ENCODE peak calls at places on chromosomes 2 and 18, in eight cellular contexts. One of them, this sample, is unnamed. For H3K9me3, the result is how much of the 10 kb centered on the place peaks cover.

GRCh38 chr18:61882296-61883004 is 10.4 kb downstream of the RNF152 start:
- DNase-seq in gastrocnemius medialis: no peak
- DNase-seq in IMR-90: peak
- DNase-seq in naive thymus-derived CD4-positive, alpha-beta T cell: no peak
- DNase-seq in CD4-positive, alpha-beta T cell: no peak
- DNase-seq in mucosa of descending colon: no peak
- DNase-seq in body of pancreas: no peak
- DNase-seq in Panc1: no peak
- DNase-seq in this sample: no peak

GRCh38 chr2:21162615-21162878 is 38.8 kb downstream of the TDRD15 start:
- DNase-seq in gastrocnemius medialis: no peak
- DNase-seq in IMR-90: no peak
- DNase-seq in naive thymus-derived CD4-positive, alpha-beta T cell: no peak
- DNase-seq in CD4-positive, alpha-beta T cell: no peak
- DNase-seq in mucosa of descending colon: no peak
- DNase-seq in body of pancreas: no peak
- DNase-seq in Panc1: no peak
- DNase-seq in this sample: no peak

GRCh38 chr2:73701968-73702665 is 35.0 kb downstream of the TPRKB start:
- DNase-seq in gastrocnemius medialis: no peak
- DNase-seq in IMR-90: no peak
- DNase-seq in naive thymus-derived CD4-positive, alpha-beta T cell: no peak
- DNase-seq in CD4-positive, alpha-beta T cell: no peak
- DNase-seq in mucosa of descending colon: no peak
- DNase-seq in body of pancreas: peak
- DNase-seq in Panc1: no peak
- DNase-seq in this sample: no peak

GRCh38 chr2:193868833-193869232 is 1674.1 kb upstream of the TMEFF2 start:
- DNase-seq in gastrocnemius medialis: no peak
- DNase-seq in IMR-90: no peak
- DNase-seq in naive thymus-derived CD4-positive, alpha-beta T cell: no peak
- DNase-seq in CD4-positive, alpha-beta T cell: no peak
- DNase-seq in mucosa of descending colon: no peak
- DNase-seq in body of pancreas: no peak
- DNase-seq in Panc1: no peak
- DNase-seq in this sample: no peak

GRCh38 chr2:235921508-235922260 is 246.5 kb downstream of the GBX2 start:
- DNase-seq in gastrocnemius medialis: no peak
- DNase-seq in IMR-90: no peak
- DNase-seq in naive thymus-derived CD4-positive, alpha-beta T cell: no peak
- DNase-seq in CD4-positive, alpha-beta T cell: no peak
- DNase-seq in mucosa of descending colon: no peak
- DNase-seq in body of pancreas: no peak
- DNase-seq in Panc1: no peak
- DNase-seq in this sample: no peak

GRCh38 chr2:121099329-121100318 is 185.4 kb downstream of the TFCP2L1 start:
- DNase-seq in gastrocnemius medialis: no peak
- DNase-seq in IMR-90: no peak
- DNase-seq in naive thymus-derived CD4-positive, alpha-beta T cell: no peak
- DNase-seq in CD4-positive, alpha-beta T cell: no peak
- DNase-seq in mucosa of descending colon: peak
- DNase-seq in body of pancreas: peak
- DNase-seq in Panc1: no peak
- DNase-seq in this sample: no peak

GRCh38 chr2:213336253-213336770 is 52.0 kb downstream of the SPAG16 start:
- DNase-seq in gastrocnemius medialis: no peak
- DNase-seq in IMR-90: no peak
- DNase-seq in naive thymus-derived CD4-positive, alpha-beta T cell: no peak
- DNase-seq in CD4-positive, alpha-beta T cell: no peak
- DNase-seq in mucosa of descending colon: no peak
- DNase-seq in body of pancreas: no peak
- DNase-seq in Panc1: no peak
- DNase-seq in this sample: no peak

GRCh38 chr2:57776916-57777315 is 269.7 kb upstream of the VRK2 start:
- DNase-seq in gastrocnemius medialis: no peak
- DNase-seq in IMR-90: no peak
- DNase-seq in naive thymus-derived CD4-positive, alpha-beta T cell: no peak
- DNase-seq in CD4-positive, alpha-beta T cell: no peak
- DNase-seq in mucosa of descending colon: no peak
- DNase-seq in body of pancreas: no peak
- DNase-seq in Panc1: no peak
- DNase-seq in this sample: no peak

GRCh38 chr18:51120809-51121596 is 76.5 kb downstream of the MEX3C start:
- DNase-seq in gastrocnemius medialis: no peak
- DNase-seq in IMR-90: no peak
- DNase-seq in naive thymus-derived CD4-positive, alpha-beta T cell: no peak
- DNase-seq in CD4-positive, alpha-beta T cell: no peak
- DNase-seq in mucosa of descending colon: no peak
- DNase-seq in body of pancreas: no peak
- DNase-seq in Panc1: no peak
- DNase-seq in this sample: no peak

GRCh38 chr2:19349911-19350677 is 8.3 kb downstream of the OSR1 start:
- DNase-seq in gastrocnemius medialis: no peak
- DNase-seq in IMR-90: no peak
- DNase-seq in naive thymus-derived CD4-positive, alpha-beta T cell: peak
- DNase-seq in CD4-positive, alpha-beta T cell: peak
- DNase-seq in mucosa of descending colon: peak
- DNase-seq in body of pancreas: peak
- DNase-seq in Panc1: no peak
- DNase-seq in this sample: peak

GRCh38 chr2:26463252-26464207 is 14.4 kb downstream of the OTOF start:
- DNase-seq in gastrocnemius medialis: no peak
- DNase-seq in IMR-90: no peak
- DNase-seq in naive thymus-derived CD4-positive, alpha-beta T cell: no peak
- DNase-seq in CD4-positive, alpha-beta T cell: no peak
- DNase-seq in mucosa of descending colon: no peak
- DNase-seq in body of pancreas: no peak
- DNase-seq in Panc1: no peak
- DNase-seq in this sample: peak

GRCh38 chr2:88038263-88039105 is 17.1 kb downstream of the KRCC1 start:
- DNase-seq in gastrocnemius medialis: no peak
- DNase-seq in IMR-90: peak
- DNase-seq in naive thymus-derived CD4-positive, alpha-beta T cell: no peak
- DNase-seq in CD4-positive, alpha-beta T cell: no peak
- DNase-seq in mucosa of descending colon: no peak
- DNase-seq in body of pancreas: no peak
- DNase-seq in Panc1: peak
- DNase-seq in this sample: no peak

GRCh38 chr2:181857471-181857870 is 34.1 kb upstream of the ITPRID2 start:
- DNase-seq in gastrocnemius medialis: no peak
- DNase-seq in IMR-90: peak
- DNase-seq in naive thymus-derived CD4-positive, alpha-beta T cell: no peak
- DNase-seq in CD4-positive, alpha-beta T cell: no peak
- DNase-seq in mucosa of descending colon: no peak
- DNase-seq in body of pancreas: no peak
- DNase-seq in Panc1: no peak
- DNase-seq in this sample: no peak

GRCh38 chr2:97005353-97005752 is 19.0 kb upstream of the FAM178B start:
- DNase-seq in gastrocnemius medialis: no peak
- DNase-seq in IMR-90: no peak
- DNase-seq in naive thymus-derived CD4-positive, alpha-beta T cell: no peak
- DNase-seq in CD4-positive, alpha-beta T cell: no peak
- DNase-seq in mucosa of descending colon: no peak
- DNase-seq in body of pancreas: no peak
- DNase-seq in Panc1: no peak
- DNase-seq in this sample: peak

GRCh38 chr2:241064008-241064801 is 37.9 kb downstream of the MTERF4 start:
- DNase-seq in gastrocnemius medialis: no peak
- DNase-seq in IMR-90: no peak
- DNase-seq in naive thymus-derived CD4-positive, alpha-beta T cell: peak
- DNase-seq in CD4-positive, alpha-beta T cell: peak
- DNase-seq in mucosa of descending colon: peak
- DNase-seq in body of pancreas: peak
- DNase-seq in Panc1: no peak
- DNase-seq in this sample: no peak

GRCh38 chr2:228540976-228541375 is 359.5 kb upstream of the SPHKAP start:
- DNase-seq in gastrocnemius medialis: no peak
- DNase-seq in IMR-90: no peak
- DNase-seq in naive thymus-derived CD4-positive, alpha-beta T cell: no peak
- DNase-seq in CD4-positive, alpha-beta T cell: no peak
- DNase-seq in mucosa of descending colon: no peak
- DNase-seq in body of pancreas: no peak
- DNase-seq in Panc1: no peak
- DNase-seq in this sample: no peak

GRCh38 chr2:228532233-228532632 is 350.7 kb upstream of the SPHKAP start:
- DNase-seq in gastrocnemius medialis: no peak
- DNase-seq in IMR-90: no peak
- DNase-seq in naive thymus-derived CD4-positive, alpha-beta T cell: no peak
- DNase-seq in CD4-positive, alpha-beta T cell: no peak
- DNase-seq in mucosa of descending colon: no peak
- DNase-seq in body of pancreas: no peak
- DNase-seq in Panc1: no peak
- DNase-seq in this sample: no peak

GRCh38 chr2:228533156-228533555 is 351.7 kb upstream of the SPHKAP start:
- DNase-seq in gastrocnemius medialis: no peak
- DNase-seq in IMR-90: no peak
- DNase-seq in naive thymus-derived CD4-positive, alpha-beta T cell: no peak
- DNase-seq in CD4-positive, alpha-beta T cell: no peak
- DNase-seq in mucosa of descending colon: no peak
- DNase-seq in body of pancreas: no peak
- DNase-seq in Panc1: no peak
- DNase-seq in this sample: no peak

DNA sequence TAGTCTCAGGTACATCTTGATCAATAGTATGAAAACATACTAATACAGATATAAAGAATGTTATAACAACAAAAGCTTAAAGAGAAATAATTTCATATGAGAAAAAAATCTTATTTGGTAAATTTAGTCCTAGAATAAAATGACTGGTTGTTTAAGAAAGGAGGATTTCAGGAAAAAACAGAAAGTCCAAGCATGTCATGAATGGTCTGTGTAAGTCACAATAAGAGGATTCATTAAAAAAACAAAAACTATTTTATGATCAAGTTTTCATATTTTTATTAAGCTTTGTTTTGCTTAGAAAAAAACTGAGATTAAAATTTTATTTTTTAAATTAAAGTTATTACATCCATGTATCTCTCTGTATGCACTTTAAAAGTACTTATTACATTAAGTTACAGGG is 353.9 kb upstream of the SPHKAP start:
- DNase-seq in gastrocnemius medialis: no peak
- DNase-seq in IMR-90: no peak
- DNase-seq in naive thymus-derived CD4-positive, alpha-beta T cell: no peak
- DNase-seq in CD4-positive, alpha-beta T cell: no peak
- DNase-seq in mucosa of descending colon: no peak
- DNase-seq in body of pancreas: no peak
- DNase-seq in Panc1: no peak
- DNase-seq in this sample: no peak
- H3K9me3 ChIP-seq in gastrocnemius medialis: under half
- H3K9me3 ChIP-seq in IMR-90: under half
- H3K9me3 ChIP-seq in naive thymus-derived CD4-positive, alpha-beta T cell: under half
- H3K9me3 ChIP-seq in CD4-positive, alpha-beta T cell: under half
- H3K9me3 ChIP-seq in mucosa of descending colon: under half
- H3K9me3 ChIP-seq in body of pancreas: under half
- H3K9me3 ChIP-seq in Panc1: under half
- H3K9me3 ChIP-seq in this sample: under half

DNA sequence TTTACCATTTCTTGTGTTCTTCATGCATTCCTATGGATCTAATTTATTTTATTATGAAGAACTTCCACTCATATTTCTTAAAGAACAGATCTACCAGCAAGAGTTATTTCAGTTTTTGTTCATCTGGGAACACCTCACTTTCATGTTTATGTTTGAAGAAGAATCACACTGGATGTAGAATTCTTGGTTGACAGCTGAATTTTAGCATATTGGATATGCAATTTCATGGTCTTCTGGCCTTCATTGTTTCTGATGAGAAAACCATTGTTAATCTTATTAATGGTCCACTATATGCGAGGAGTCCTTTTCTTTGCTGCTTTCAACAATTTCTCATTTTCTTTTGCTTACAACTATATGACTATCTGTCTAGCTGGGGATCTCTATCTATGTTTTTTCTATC is 189.2 kb downstream of the UXS1 start:
- DNase-seq in gastrocnemius medialis: no peak
- DNase-seq in IMR-90: no peak
- DNase-seq in naive thymus-derived CD4-positive, alpha-beta T cell: no peak
- DNase-seq in CD4-positive, alpha-beta T cell: no peak
- DNase-seq in mucosa of descending colon: no peak
- DNase-seq in body of pancreas: no peak
- DNase-seq in Panc1: no peak
- DNase-seq in this sample: no peak
- H3K9me3 ChIP-seq in gastrocnemius medialis: under half
- H3K9me3 ChIP-seq in IMR-90: under half
- H3K9me3 ChIP-seq in naive thymus-derived CD4-positive, alpha-beta T cell: under half
- H3K9me3 ChIP-seq in CD4-positive, alpha-beta T cell: under half
- H3K9me3 ChIP-seq in mucosa of descending colon: under half
- H3K9me3 ChIP-seq in body of pancreas: under half
- H3K9me3 ChIP-seq in Panc1: under half
- H3K9me3 ChIP-seq in this sample: under half

GRCh38 chr18:71105994-71106546 is 817.2 kb downstream of the SOCS6 start:
- DNase-seq in gastrocnemius medialis: no peak
- DNase-seq in IMR-90: no peak
- DNase-seq in naive thymus-derived CD4-positive, alpha-beta T cell: no peak
- DNase-seq in CD4-positive, alpha-beta T cell: no peak
- DNase-seq in mucosa of descending colon: no peak
- DNase-seq in body of pancreas: no peak
- DNase-seq in Panc1: no peak
- DNase-seq in this sample: no peak

GRCh38 chr18:71105078-71105819 is 816.4 kb downstream of the SOCS6 start:
- DNase-seq in gastrocnemius medialis: no peak
- DNase-seq in IMR-90: peak
- DNase-seq in naive thymus-derived CD4-positive, alpha-beta T cell: no peak
- DNase-seq in CD4-positive, alpha-beta T cell: no peak
- DNase-seq in mucosa of descending colon: no peak
- DNase-seq in body of pancreas: no peak
- DNase-seq in Panc1: no peak
- DNase-seq in this sample: no peak

DNA sequence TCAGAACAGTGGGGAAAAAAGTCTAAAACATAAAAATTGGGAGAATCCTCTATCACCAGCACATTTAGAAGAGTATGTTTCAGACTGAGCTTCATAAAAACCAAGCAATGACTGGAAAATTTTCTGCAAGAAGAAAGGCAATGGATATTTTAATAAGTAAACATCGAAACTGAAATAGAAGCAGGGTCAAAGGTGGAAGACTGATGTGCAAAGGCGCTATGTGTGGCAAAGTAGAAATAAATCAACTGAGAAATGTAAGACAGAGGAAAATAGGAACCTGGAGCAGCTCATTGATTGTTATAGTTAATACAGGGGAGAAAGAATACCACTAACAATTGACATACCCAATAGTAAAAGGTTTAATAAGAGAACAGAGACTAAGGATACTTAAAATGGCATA is 818.4 kb downstream of the SOCS6 start:
- DNase-seq in gastrocnemius medialis: no peak
- DNase-seq in IMR-90: no peak
- DNase-seq in naive thymus-derived CD4-positive, alpha-beta T cell: no peak
- DNase-seq in CD4-positive, alpha-beta T cell: no peak
- DNase-seq in mucosa of descending colon: no peak
- DNase-seq in body of pancreas: no peak
- DNase-seq in Panc1: no peak
- DNase-seq in this sample: no peak
- H3K9me3 ChIP-seq in gastrocnemius medialis: under half
- H3K9me3 ChIP-seq in IMR-90: under half
- H3K9me3 ChIP-seq in naive thymus-derived CD4-positive, alpha-beta T cell: under half
- H3K9me3 ChIP-seq in CD4-positive, alpha-beta T cell: under half
- H3K9me3 ChIP-seq in mucosa of descending colon: under half
- H3K9me3 ChIP-seq in body of pancreas: under half
- H3K9me3 ChIP-seq in Panc1: under half
- H3K9me3 ChIP-seq in this sample: under half

GRCh38 chr2:116819355-116819754 is 995.1 kb upstream of the DDX18 start:
- DNase-seq in gastrocnemius medialis: no peak
- DNase-seq in IMR-90: no peak
- DNase-seq in naive thymus-derived CD4-positive, alpha-beta T cell: no peak
- DNase-seq in CD4-positive, alpha-beta T cell: no peak
- DNase-seq in mucosa of descending colon: no peak
- DNase-seq in body of pancreas: no peak
- DNase-seq in Panc1: no peak
- DNase-seq in this sample: no peak

GRCh38 chr2:116820986-116821385 is 993.5 kb upstream of the DDX18 start:
- DNase-seq in gastrocnemius medialis: no peak
- DNase-seq in IMR-90: no peak
- DNase-seq in naive thymus-derived CD4-positive, alpha-beta T cell: no peak
- DNase-seq in CD4-positive, alpha-beta T cell: no peak
- DNase-seq in mucosa of descending colon: no peak
- DNase-seq in body of pancreas: no peak
- DNase-seq in Panc1: no peak
- DNase-seq in this sample: no peak
- H3K9me3 ChIP-seq in gastrocnemius medialis: under half
- H3K9me3 ChIP-seq in IMR-90: under half
- H3K9me3 ChIP-seq in naive thymus-derived CD4-positive, alpha-beta T cell: under half
- H3K9me3 ChIP-seq in CD4-positive, alpha-beta T cell: under half
- H3K9me3 ChIP-seq in mucosa of descending colon: under half
- H3K9me3 ChIP-seq in body of pancreas: under half
- H3K9me3 ChIP-seq in Panc1: under half
- H3K9me3 ChIP-seq in this sample: under half

This sample was measured in HAP-1.